ENCODE peak calls at places on chromosomes 13 and 19, in six cellular contexts. One of them, this sample, is unnamed.
A peak's percentile ranks its signal among the peaks of the same experiment; 100 is the strongest.

GRCh38 chr19:33147538-33147937 is 15.6 kb downstream of the WDR88 start:
- DNase-seq in amniotic stem cell: no peak
- DNase-seq in nephron progenitor cell: no peak
- DNase-seq in cardiac muscle cell: no peak
- DNase-seq in fibroblast of pulmonary artery: no peak
- DNase-seq in breast epithelium: no peak
- DNase-seq in this sample: no peak

GRCh38 chr19:33125929-33126388 is 6.0 kb upstream of the WDR88 start:
- DNase-seq in fibroblast of pulmonary artery: peak; percentile 78
- DNase-seq in amniotic stem cell: no peak
- DNase-seq in breast epithelium: no peak
- DNase-seq in cardiac muscle cell: peak; percentile 69
- DNase-seq in nephron progenitor cell: peak; percentile 53
- DNase-seq in this sample: peak; percentile 77

GRCh38 chr13:23086951-23087350 is 93.8 kb upstream of the SGCG start:
- DNase-seq in nephron progenitor cell: no peak
- DNase-seq in cardiac muscle cell: no peak
- DNase-seq in fibroblast of pulmonary artery: no peak
- DNase-seq in amniotic stem cell: no peak
- DNase-seq in breast epithelium: no peak
- DNase-seq in this sample: no peak

GRCh38 chr19:21587117-21587461 is 81.7 kb downstream of the ZNF429 start:
- DNase-seq in cardiac muscle cell: no peak
- DNase-seq in fibroblast of pulmonary artery: no peak
- DNase-seq in breast epithelium: no peak
- DNase-seq in amniotic stem cell: no peak
- DNase-seq in nephron progenitor cell: no peak
- DNase-seq in this sample: no peak

GRCh38 chr19:10535613-10536012 is 8.1 kb upstream of the ATG4D start:
- DNase-seq in cardiac muscle cell: no peak
- DNase-seq in fibroblast of pulmonary artery: no peak
- DNase-seq in breast epithelium: peak; percentile 65
- DNase-seq in nephron progenitor cell: no peak
- DNase-seq in amniotic stem cell: no peak
- DNase-seq in this sample: no peak

GRCh38 chr13:51643882-51644281 is 59.6 kb downstream of the WDFY2 start:
- DNase-seq in fibroblast of pulmonary artery: peak; percentile 93
- DNase-seq in nephron progenitor cell: no peak
- DNase-seq in amniotic stem cell: peak; percentile 76
- DNase-seq in cardiac muscle cell: no peak
- DNase-seq in breast epithelium: no peak
- DNase-seq in this sample: no peak

GRCh38 chr19:6528544-6529121 is 2.2 kb upstream of the TNFSF9 start:
- DNase-seq in cardiac muscle cell: peak; percentile 1
- DNase-seq in fibroblast of pulmonary artery: no peak
- DNase-seq in amniotic stem cell: no peak
- DNase-seq in breast epithelium: no peak
- DNase-seq in nephron progenitor cell: no peak
- DNase-seq in this sample: no peak

GRCh38 chr13:74819549-74819948 is 662.4 kb downstream of the TBC1D4 start:
- DNase-seq in cardiac muscle cell: no peak
- DNase-seq in fibroblast of pulmonary artery: peak; percentile 6
- DNase-seq in amniotic stem cell: no peak
- DNase-seq in breast epithelium: no peak
- DNase-seq in nephron progenitor cell: no peak
- DNase-seq in this sample: no peak

GRCh38 chr19:17332677-17333581 is 1.7 kb downstream of the ANO8 start:
- DNase-seq in amniotic stem cell: no peak
- DNase-seq in cardiac muscle cell: peak; percentile 68
- DNase-seq in breast epithelium: no peak
- DNase-seq in nephron progenitor cell: peak; percentile 59
- DNase-seq in fibroblast of pulmonary artery: peak; percentile 49
- DNase-seq in this sample: peak; percentile 74

GRCh38 chr19:18063463-18063862 is 23.3 kb downstream of the IL12RB1 start:
- DNase-seq in cardiac muscle cell: peak; percentile 59
- DNase-seq in amniotic stem cell: no peak
- DNase-seq in fibroblast of pulmonary artery: no peak
- DNase-seq in breast epithelium: no peak
- DNase-seq in nephron progenitor cell: peak; percentile 36
- DNase-seq in this sample: no peak

GRCh38 chr13:114313061-114313860 is 1.0 kb upstream of the CHAMP1 start:
- DNase-seq in amniotic stem cell: no peak
- DNase-seq in nephron progenitor cell: no peak
- DNase-seq in fibroblast of pulmonary artery: no peak
- DNase-seq in cardiac muscle cell: no peak
- DNase-seq in breast epithelium: no peak
- DNase-seq in this sample: no peak

GRCh38 chr19:47615714-47616113 is 6.8 kb downstream of the BICRA start:
- DNase-seq in cardiac muscle cell: no peak
- DNase-seq in nephron progenitor cell: no peak
- DNase-seq in fibroblast of pulmonary artery: no peak
- DNase-seq in breast epithelium: peak; percentile 44
- DNase-seq in amniotic stem cell: no peak
- DNase-seq in this sample: no peak

GRCh38 chr13:113122571-113123225 is at the start of gene F10:
- DNase-seq in amniotic stem cell: peak; percentile 71
- DNase-seq in fibroblast of pulmonary artery: peak; percentile 67
- DNase-seq in cardiac muscle cell: peak; percentile 52
- DNase-seq in breast epithelium: no peak
- DNase-seq in nephron progenitor cell: peak; percentile 54
- DNase-seq in this sample: peak; percentile 97

GRCh38 chr19:22945560-22945959 is 57.4 kb downstream of the ZNF728 start:
- DNase-seq in nephron progenitor cell: peak; percentile 5
- DNase-seq in cardiac muscle cell: peak; percentile 11
- DNase-seq in breast epithelium: no peak
- DNase-seq in fibroblast of pulmonary artery: peak; percentile 24
- DNase-seq in amniotic stem cell: no peak
- DNase-seq in this sample: no peak

GRCh38 chr13:111114362-111115050 is 604 bp upstream of the ARHGEF7 start:
- DNase-seq in nephron progenitor cell: peak; percentile 54
- DNase-seq in amniotic stem cell: no peak
- DNase-seq in fibroblast of pulmonary artery: peak; percentile 28
- DNase-seq in cardiac muscle cell: peak; percentile 54
- DNase-seq in breast epithelium: no peak
- DNase-seq in this sample: no peak

GRCh38 chr13:86567119-86567518 is 767.9 kb upstream of the SLITRK6 start:
- DNase-seq in breast epithelium: no peak
- DNase-seq in fibroblast of pulmonary artery: no peak
- DNase-seq in amniotic stem cell: no peak
- DNase-seq in nephron progenitor cell: peak; percentile 10
- DNase-seq in cardiac muscle cell: peak; percentile 6
- DNase-seq in this sample: no peak

GRCh38 chr19:55437410-55437809 is 5.7 kb downstream of the SHISA7 start:
- DNase-seq in cardiac muscle cell: peak; percentile 90
- DNase-seq in nephron progenitor cell: peak; percentile 93
- DNase-seq in amniotic stem cell: no peak
- DNase-seq in breast epithelium: no peak
- DNase-seq in fibroblast of pulmonary artery: peak; percentile 73
- DNase-seq in this sample: peak; percentile 92

GRCh38 chr19:51101171-51101865 is 6.9 kb downstream of the CTU1 start:
- DNase-seq in amniotic stem cell: no peak
- DNase-seq in fibroblast of pulmonary artery: no peak
- DNase-seq in cardiac muscle cell: no peak
- DNase-seq in nephron progenitor cell: no peak
- DNase-seq in breast epithelium: no peak
- DNase-seq in this sample: no peak

GRCh38 chr19:27776524-27776923 is 1436.4 kb downstream of the UQCRFS1 start:
- DNase-seq in fibroblast of pulmonary artery: no peak
- DNase-seq in breast epithelium: no peak
- DNase-seq in cardiac muscle cell: no peak
- DNase-seq in nephron progenitor cell: no peak
- DNase-seq in amniotic stem cell: no peak
- DNase-seq in this sample: no peak

GRCh38 chr19:18606281-18607221 is at the start of gene CRLF1:
- DNase-seq in breast epithelium: no peak
- DNase-seq in fibroblast of pulmonary artery: no peak
- DNase-seq in cardiac muscle cell: no peak
- DNase-seq in nephron progenitor cell: no peak
- DNase-seq in amniotic stem cell: no peak
- DNase-seq in this sample: no peak

GRCh38 chr19:5623397-5624153 is 692 bp downstream of the SAFB start:
- DNase-seq in fibroblast of pulmonary artery: no peak
- DNase-seq in amniotic stem cell: no peak
- DNase-seq in breast epithelium: peak; percentile 19
- DNase-seq in cardiac muscle cell: no peak
- DNase-seq in nephron progenitor cell: no peak
- DNase-seq in this sample: no peak

GRCh38 chr13:21150013-21150412 is 26.3 kb downstream of the SKA3 start:
- DNase-seq in amniotic stem cell: no peak
- DNase-seq in breast epithelium: no peak
- DNase-seq in cardiac muscle cell: no peak
- DNase-seq in fibroblast of pulmonary artery: no peak
- DNase-seq in nephron progenitor cell: no peak
- DNase-seq in this sample: no peak

GRCh38 chr13:50531917-50532899 is 311.3 kb downstream of the DLEU7 start:
- DNase-seq in fibroblast of pulmonary artery: peak; percentile 71
- DNase-seq in breast epithelium: no peak
- DNase-seq in amniotic stem cell: no peak
- DNase-seq in nephron progenitor cell: no peak
- DNase-seq in cardiac muscle cell: no peak
- DNase-seq in this sample: no peak

GRCh38 chr13:110944968-110945952 is 30.4 kb upstream of the ANKRD10 start:
- DNase-seq in amniotic stem cell: no peak
- DNase-seq in cardiac muscle cell: no peak
- DNase-seq in breast epithelium: no peak
- DNase-seq in nephron progenitor cell: no peak
- DNase-seq in fibroblast of pulmonary artery: no peak
- DNase-seq in this sample: no peak

GRCh38 chr13:110293649-110294048 is 13.3 kb downstream of the COL4A1 start:
- DNase-seq in cardiac muscle cell: no peak
- DNase-seq in fibroblast of pulmonary artery: no peak
- DNase-seq in nephron progenitor cell: no peak
- DNase-seq in amniotic stem cell: no peak
- DNase-seq in breast epithelium: no peak
- DNase-seq in this sample: no peak

GRCh38 chr19:29539668-29540067 is 13.9 kb downstream of the VSTM2B start:
- DNase-seq in nephron progenitor cell: peak; percentile 52
- DNase-seq in breast epithelium: no peak
- DNase-seq in fibroblast of pulmonary artery: no peak
- DNase-seq in cardiac muscle cell: no peak
- DNase-seq in amniotic stem cell: no peak
- DNase-seq in this sample: no peak

GRCh38 chr19:22784051-22784450 is at the start of gene ZNF99:
- DNase-seq in breast epithelium: peak; percentile 75
- DNase-seq in cardiac muscle cell: no peak
- DNase-seq in amniotic stem cell: no peak
- DNase-seq in fibroblast of pulmonary artery: no peak
- DNase-seq in nephron progenitor cell: no peak
- DNase-seq in this sample: no peak

GRCh38 chr19:48471836-48472235 is 2.7 kb downstream of the CYTH2 start:
- DNase-seq in breast epithelium: no peak
- DNase-seq in nephron progenitor cell: no peak
- DNase-seq in amniotic stem cell: no peak
- DNase-seq in cardiac muscle cell: no peak
- DNase-seq in fibroblast of pulmonary artery: no peak
- DNase-seq in this sample: no peak

GRCh38 chr19:23410155-23410554 is 14.9 kb upstream of the ZNF91 start:
- DNase-seq in fibroblast of pulmonary artery: no peak
- DNase-seq in breast epithelium: no peak
- DNase-seq in amniotic stem cell: no peak
- DNase-seq in nephron progenitor cell: no peak
- DNase-seq in cardiac muscle cell: no peak
- DNase-seq in this sample: no peak

GRCh38 chr13:41053384-41053826 is 7.9 kb upstream of the WBP4 start:
- DNase-seq in fibroblast of pulmonary artery: peak; percentile 77
- DNase-seq in breast epithelium: no peak
- DNase-seq in cardiac muscle cell: no peak
- DNase-seq in nephron progenitor cell: no peak
- DNase-seq in amniotic stem cell: no peak
- DNase-seq in this sample: no peak

GRCh38 chr13:38350114-38350617 is 515 bp downstream of the UFM1 start:
- DNase-seq in breast epithelium: peak; percentile 43
- DNase-seq in amniotic stem cell: no peak
- DNase-seq in cardiac muscle cell: peak; percentile 50
- DNase-seq in nephron progenitor cell: peak; percentile 51
- DNase-seq in fibroblast of pulmonary artery: peak; percentile 64
- DNase-seq in this sample: peak; percentile 22

GRCh38 chr13:51523082-51523518 is 61.2 kb upstream of the WDFY2 start:
- DNase-seq in amniotic stem cell: no peak
- DNase-seq in nephron progenitor cell: no peak
- DNase-seq in breast epithelium: peak; percentile 28
- DNase-seq in fibroblast of pulmonary artery: peak; percentile 79
- DNase-seq in cardiac muscle cell: no peak
- DNase-seq in this sample: no peak

GRCh38 chr19:33442706-33443105 is 69.2 kb downstream of the CEBPG start:
- DNase-seq in nephron progenitor cell: no peak
- DNase-seq in fibroblast of pulmonary artery: no peak
- DNase-seq in cardiac muscle cell: no peak
- DNase-seq in amniotic stem cell: no peak
- DNase-seq in breast epithelium: no peak
- DNase-seq in this sample: no peak

GRCh38 chr13:31377946-31378345 is 178.2 kb downstream of the B3GLCT start:
- DNase-seq in breast epithelium: no peak
- DNase-seq in fibroblast of pulmonary artery: no peak
- DNase-seq in cardiac muscle cell: no peak
- DNase-seq in nephron progenitor cell: no peak
- DNase-seq in amniotic stem cell: no peak
- DNase-seq in this sample: no peak

GRCh38 chr19:10260141-10260584 is 8.1 kb downstream of the MRPL4 start:
- DNase-seq in cardiac muscle cell: no peak
- DNase-seq in nephron progenitor cell: no peak
- DNase-seq in breast epithelium: peak; percentile 69
- DNase-seq in amniotic stem cell: no peak
- DNase-seq in fibroblast of pulmonary artery: no peak
- DNase-seq in this sample: no peak

This sample was measured in HuH-7.5.